ENCODE peak calls at places on chromosomes 4 and X, in ten cellular contexts. I is IMR-90, U is heart right ventricle, A is GM23338, R is mammary epithelial cell, X is H9, J is aorta, P is ascending aorta, V is tibial artery, T is SK-N-SH. E is an unnamed sample.

GRCh38 chr4:117986331-117986730 is 48.0 kb upstream of the NDST3 start:
- DNase-seq in I (no peak), U (no peak), A (no peak), R (no peak), X (no peak), J (no peak), P (no peak), V (no peak), T (no peak), E (no peak)

GRCh38 chrX:13900351-13900750 is 83.5 kb upstream of the GPM6B start:
- DNase-seq in I (no peak), U (no peak), A (no peak), R (no peak), X (no peak), J (no peak), P (no peak), V (no peak), T (no peak), E (no peak)

GRCh38 chrX:139106111-139106510 is 394.6 kb upstream of the FGF13 start:
- DNase-seq in I (no peak), U (no peak), A (peak), R (peak), X (no peak), J (no peak), P (no peak), V (no peak), T (no peak), E (no peak)

GRCh38 chr4:76459291-76459723 is 24.3 kb downstream of the SHROOM3 start:
- DNase-seq in I (peak), U (peak), A (peak), R (peak), X (peak), J (no peak), P (no peak), V (no peak), T (no peak), E (peak)

GRCh38 chrX:32572644-32573043 is 638.7 kb downstream of the DMD start:
- DNase-seq in I (peak), U (no peak), A (no peak), R (no peak), X (no peak), J (no peak), P (no peak), V (no peak), T (no peak), E (peak)

GRCh38 chrX:38850807-38851533 is 49.7 kb downstream of the MID1IP1 start:
- DNase-seq in I (no peak), U (no peak), A (no peak), R (no peak), X (no peak), J (no peak), P (no peak), V (no peak), T (no peak), E (no peak)

GRCh38 chr4:71303850-71304249 is 35.0 kb upstream of the SLC4A4 start:
- DNase-seq in I (peak), U (no peak), A (no peak), R (no peak), X (no peak), J (no peak), P (no peak), V (no peak), T (no peak), E (no peak)

GRCh38 chrX:107968623-107969022 is 13.5 kb downstream of the TEX13B start:
- DNase-seq in I (no peak), U (no peak), A (no peak), R (peak), X (no peak), J (no peak), P (no peak), V (no peak), T (no peak), E (no peak)

GRCh38 chr4:8497762-8498161 is 57.2 kb downstream of the TRMT44 start:
- DNase-seq in I (no peak), U (no peak), A (no peak), R (no peak), X (no peak), J (no peak), P (no peak), V (no peak), T (no peak), E (no peak)

GRCh38 chrX:151985955-151986354 is 11.5 kb upstream of the GABRE start:
- DNase-seq in I (peak), U (no peak), A (no peak), R (peak), X (no peak), J (no peak), P (no peak), V (peak), T (no peak), E (peak)

GRCh38 chr4:122005064-122005755 is 53.4 kb upstream of the TRPC3 start:
- DNase-seq in I (peak), U (peak), A (no peak), R (no peak), X (no peak), J (no peak), P (no peak), V (no peak), T (no peak), E (peak)

GRCh38 chr4:147492761-147493160 is 11.9 kb downstream of the EDNRA start:
- DNase-seq in I (peak), U (peak), A (no peak), R (no peak), X (no peak), J (no peak), P (peak), V (peak), T (no peak), E (peak)

GRCh38 chr4:13430834-13431568 is 53.1 kb downstream of the RAB28 start:
- DNase-seq in I (no peak), U (no peak), A (peak), R (no peak), X (no peak), J (peak), P (no peak), V (no peak), T (no peak), E (no peak)

GRCh38 chr4:61740950-61741638 is 541.0 kb downstream of the ADGRL3 start:
- DNase-seq in I (no peak), U (peak), A (peak), R (no peak), X (no peak), J (no peak), P (no peak), V (no peak), T (no peak), E (no peak)

GRCh38 chr4:10117424-10118354 is 1.1 kb upstream of the WDR1 start:
- DNase-seq in I (no peak), U (no peak), A (peak), R (no peak), X (no peak), J (no peak), P (no peak), V (no peak), T (no peak), E (no peak)

GRCh38 chrX:16882188-16882587 is 12.0 kb upstream of the RBBP7 start:
- DNase-seq in I (peak), U (peak), A (no peak), R (peak), X (no peak), J (no peak), P (no peak), V (peak), T (peak), E (no peak)

GRCh38 chrX:136909119-136909705 is 28.7 kb upstream of the RBMX start:
- DNase-seq in I (peak), U (peak), A (peak), R (peak), X (peak), J (peak), P (peak), V (peak), T (peak), E (peak)

GRCh38 chr4:122602277-122603142 is 18.4 kb downstream of the IL21 start:
- DNase-seq in I (peak), U (no peak), A (peak), R (peak), X (no peak), J (no peak), P (no peak), V (no peak), T (peak), E (peak)

GRCh38 chr4:18020671-18021469 is 685 bp downstream of the LCORL start:
- DNase-seq in I (peak), U (peak), A (peak), R (peak), X (peak), J (peak), P (peak), V (peak), T (peak), E (peak)

GRCh38 chrX:10341309-10341708 is 184.5 kb downstream of the CLCN4 start:
- DNase-seq in I (no peak), U (no peak), A (no peak), R (peak), X (no peak), J (no peak), P (no peak), V (no peak), T (no peak), E (no peak)

GRCh38 chrX:16786791-16787735 is 797 bp downstream of the TXLNG start:
- DNase-seq in I (no peak), U (no peak), A (peak), R (peak), X (no peak), J (peak), P (peak), V (no peak), T (peak), E (no peak)

GRCh38 chr4:60216752-60217151 is 983.4 kb upstream of the ADGRL3 start:
- DNase-seq in I (peak), U (no peak), A (no peak), R (peak), X (no peak), J (no peak), P (no peak), V (no peak), T (no peak), E (peak)

GRCh38 chr4:118752551-118752950 is 67.4 kb downstream of the METTL14 start:
- DNase-seq in I (no peak), U (no peak), A (no peak), R (no peak), X (no peak), J (no peak), P (no peak), V (no peak), T (no peak), E (peak)

GRCh38 chr4:6333301-6334202 is 63.9 kb downstream of the WFS1 start:
- DNase-seq in I (no peak), U (no peak), A (peak), R (no peak), X (no peak), J (peak), P (no peak), V (no peak), T (no peak), E (no peak)

GRCh38 chr4:108030332-108030731 is 40.6 kb downstream of the HADH start:
- DNase-seq in I (peak), U (peak), A (peak), R (peak), X (peak), J (no peak), P (no peak), V (no peak), T (peak), E (peak)

GRCh38 chr4:5412296-5412695 is 296.1 kb downstream of the EVC2 start:
- DNase-seq in I (no peak), U (no peak), A (no peak), R (no peak), X (no peak), J (no peak), P (no peak), V (no peak), T (no peak), E (no peak)

GRCh38 chr4:81650871-81651270 is 179.2 kb upstream of the RASGEF1B start:
- DNase-seq in I (no peak), U (no peak), A (peak), R (no peak), X (no peak), J (no peak), P (no peak), V (no peak), T (no peak), E (no peak)

GRCh38 chrX:150587585-150588503 is 19.4 kb downstream of the MTM1 start:
- DNase-seq in I (no peak), U (no peak), A (no peak), R (no peak), X (no peak), J (no peak), P (no peak), V (peak), T (peak), E (peak)

GRCh38 chr4:40749717-40750460 is at the start of gene NSUN7:
- DNase-seq in I (no peak), U (peak), A (peak), R (peak), X (peak), J (peak), P (peak), V (no peak), T (peak), E (no peak)
- H3K27ac ChIP-seq in I (no peak), U (no peak), A (peak), R (no peak), X (peak), J (no peak), P (peak), V (peak), T (no peak), E (no peak)

GRCh38 chrX:2469196-2469685 is 31.5 kb downstream of the DHRSX start:
- DNase-seq in I (no peak), U (no peak), A (peak), R (no peak), X (no peak), J (no peak), P (no peak), V (no peak), T (no peak), E (no peak)

GRCh38 chrX:2474280-2474962 is 26.4 kb downstream of the DHRSX start:
- DNase-seq in I (no peak), U (no peak), A (peak), R (no peak), X (peak), J (no peak), P (no peak), V (no peak), T (no peak), E (no peak)

GRCh38 chrX:2474963-2475726 is 25.6 kb downstream of the DHRSX start:
- DNase-seq in I (no peak), U (no peak), A (peak), R (no peak), X (no peak), J (no peak), P (no peak), V (no peak), T (no peak), E (no peak)

GRCh38 chrX:2468406-2469195 is 32.2 kb downstream of the DHRSX start:
- DNase-seq in I (no peak), U (no peak), A (peak), R (no peak), X (no peak), J (no peak), P (no peak), V (no peak), T (no peak), E (no peak)

GRCh38 chrX:2471641-2472040 is 29.1 kb downstream of the DHRSX start:
- DNase-seq in I (no peak), U (no peak), A (no peak), R (no peak), X (no peak), J (no peak), P (no peak), V (no peak), T (no peak), E (no peak)
- H3K27ac ChIP-seq in I (no peak), U (no peak), A (no peak), R (no peak), X (no peak), J (no peak), P (no peak), V (no peak), T (no peak), E (no peak)

GRCh38 chrX:101744085-101744484 is 84.4 kb upstream of the ARMCX2 start:
- DNase-seq in I (no peak), U (no peak), A (no peak), R (no peak), X (no peak), J (no peak), P (no peak), V (peak), T (no peak), E (peak)

GRCh38 chrX:101740642-101741041 is 81.0 kb upstream of the ARMCX2 start:
- DNase-seq in I (no peak), U (no peak), A (no peak), R (no peak), X (no peak), J (no peak), P (no peak), V (no peak), T (no peak), E (no peak)

GRCh38 chrX:101750744-101751143 is 91.1 kb upstream of the ARMCX2 start:
- DNase-seq in I (no peak), U (no peak), A (no peak), R (no peak), X (no peak), J (no peak), P (no peak), V (no peak), T (no peak), E (no peak)

GRCh38 chrX:101749436-101749835 is 89.8 kb upstream of the ARMCX2 start:
- DNase-seq in I (no peak), U (no peak), A (no peak), R (no peak), X (no peak), J (no peak), P (no peak), V (no peak), T (no peak), E (no peak)

DNA sequence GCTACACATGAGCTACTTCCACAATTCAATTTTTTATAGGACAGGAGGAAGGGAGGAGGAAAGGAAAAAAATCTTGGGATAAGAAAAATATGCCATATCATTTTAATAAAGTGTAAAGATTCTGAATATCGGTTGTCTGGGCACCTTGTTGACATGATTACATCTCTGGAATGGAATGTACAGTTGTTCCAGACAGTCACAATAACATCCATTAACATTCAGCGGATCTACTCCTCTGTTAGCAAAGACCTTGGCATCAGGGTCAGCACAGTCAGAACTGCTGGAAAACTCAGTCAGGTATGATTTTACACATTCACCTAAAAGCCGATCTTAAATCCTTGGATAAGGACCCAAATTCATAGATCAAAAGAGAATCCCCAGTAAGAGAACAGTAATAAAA is 85.4 kb upstream of the ARMCX2 start:
- DNase-seq in I (no peak), U (no peak), A (no peak), R (no peak), X (no peak), J (no peak), P (no peak), V (no peak), T (no peak), E (no peak)
- H3K27ac ChIP-seq in I (no peak), U (no peak), A (no peak), R (no peak), X (no peak), J (no peak), P (no peak), V (no peak), T (no peak), E (no peak)

DNA sequence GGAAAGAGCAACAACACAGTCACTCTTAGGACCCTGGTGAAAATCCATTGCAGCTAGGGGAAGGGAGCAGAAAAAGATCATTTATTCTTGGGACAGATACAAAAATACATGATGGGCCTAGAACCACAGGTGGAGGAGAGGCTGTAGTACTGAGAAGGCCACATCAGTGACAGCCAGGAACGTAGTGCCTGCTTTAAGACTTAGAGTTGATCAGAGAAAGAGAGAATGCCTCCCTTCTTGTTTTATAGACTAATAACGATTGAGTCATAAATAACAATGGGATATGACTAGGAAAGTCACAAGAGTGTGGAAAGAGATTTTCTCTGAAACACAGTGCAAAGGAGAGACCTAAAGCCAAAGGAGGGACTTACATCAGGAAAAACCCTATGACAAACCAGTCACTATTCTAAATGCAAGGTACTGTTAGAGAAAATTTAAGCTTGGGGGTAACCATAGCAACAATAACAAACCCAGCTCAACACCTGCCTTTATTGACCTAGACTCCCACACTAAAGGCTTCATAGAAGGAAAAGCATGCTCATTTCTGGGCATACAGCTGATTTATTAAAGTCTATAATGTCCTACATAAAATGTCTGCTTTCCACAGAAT is 1015.0 kb upstream of the GRID2 start:
- DNase-seq in I (no peak), U (no peak), A (peak), R (no peak), X (no peak), J (no peak), P (no peak), V (no peak), T (no peak), E (no peak)
- H3K27ac ChIP-seq in I (no peak), U (no peak), A (no peak), R (no peak), X (no peak), J (no peak), P (no peak), V (no peak), T (no peak), E (no peak)